ENCODE peak calls at places on chromosomes 16 and 17, in seven cellular contexts. One of them, this sample, is unnamed.

GRCh38 chr16:58661199-58661830 is 23.3 kb downstream of the SLC38A7 start:
- DNase-seq in ovary: no peak
- DNase-seq in RWPE1: peak
- DNase-seq in omental fat pad: no peak
- DNase-seq in heart right ventricle: peak
- DNase-seq in endothelial cell: peak
- DNase-seq in astrocyte of the spinal cord: peak
- DNase-seq in this sample: peak

GRCh38 chr16:29808219-29808900 is 2.0 kb downstream of the MAZ start:
- DNase-seq in ovary: peak
- DNase-seq in RWPE1: no peak
- DNase-seq in omental fat pad: no peak
- DNase-seq in heart right ventricle: peak
- DNase-seq in endothelial cell: no peak
- DNase-seq in astrocyte of the spinal cord: no peak
- DNase-seq in this sample: no peak

GRCh38 chr16:54422569-54422978 is 136.0 kb upstream of the IRX3 start:
- DNase-seq in ovary: no peak
- DNase-seq in RWPE1: no peak
- DNase-seq in omental fat pad: no peak
- DNase-seq in heart right ventricle: no peak
- DNase-seq in endothelial cell: no peak
- DNase-seq in astrocyte of the spinal cord: no peak
- DNase-seq in this sample: no peak

GRCh38 chr17:48995871-48996695 is 1.1 kb upstream of the IGF2BP1 start:
- DNase-seq in ovary: no peak
- DNase-seq in RWPE1: no peak
- DNase-seq in omental fat pad: no peak
- DNase-seq in heart right ventricle: no peak
- DNase-seq in endothelial cell: peak
- DNase-seq in astrocyte of the spinal cord: peak
- DNase-seq in this sample: no peak

GRCh38 chr16:81515281-81515680 is 70.7 kb downstream of the CMIP start:
- DNase-seq in ovary: no peak
- DNase-seq in RWPE1: no peak
- DNase-seq in omental fat pad: no peak
- DNase-seq in heart right ventricle: no peak
- DNase-seq in endothelial cell: no peak
- DNase-seq in astrocyte of the spinal cord: no peak
- DNase-seq in this sample: no peak

GRCh38 chr17:37147301-37147812 is 198.6 kb downstream of the AATF start:
- DNase-seq in ovary: no peak
- DNase-seq in RWPE1: no peak
- DNase-seq in omental fat pad: no peak
- DNase-seq in heart right ventricle: no peak
- DNase-seq in endothelial cell: no peak
- DNase-seq in astrocyte of the spinal cord: peak
- DNase-seq in this sample: no peak

GRCh38 chr17:8375738-8376259 is 705 bp downstream of the KRABD2 start:
- DNase-seq in ovary: no peak
- DNase-seq in RWPE1: no peak
- DNase-seq in omental fat pad: no peak
- DNase-seq in heart right ventricle: no peak
- DNase-seq in endothelial cell: no peak
- DNase-seq in astrocyte of the spinal cord: no peak
- DNase-seq in this sample: no peak

GRCh38 chr17:79387783-79388182 is 223.1 kb downstream of the RBFOX3 start:
- DNase-seq in ovary: no peak
- DNase-seq in RWPE1: no peak
- DNase-seq in omental fat pad: no peak
- DNase-seq in heart right ventricle: no peak
- DNase-seq in endothelial cell: no peak
- DNase-seq in astrocyte of the spinal cord: no peak
- DNase-seq in this sample: no peak

GRCh38 chr16:57817680-57818079 is 15.4 kb upstream of the KIFC3 start:
- DNase-seq in ovary: no peak
- DNase-seq in RWPE1: no peak
- DNase-seq in omental fat pad: no peak
- DNase-seq in heart right ventricle: no peak
- DNase-seq in endothelial cell: no peak
- DNase-seq in astrocyte of the spinal cord: no peak
- DNase-seq in this sample: no peak

GRCh38 chr16:57987441-57988177 is 12.9 kb downstream of the ZNF319 start:
- DNase-seq in ovary: no peak
- DNase-seq in RWPE1: no peak
- DNase-seq in omental fat pad: no peak
- DNase-seq in heart right ventricle: no peak
- DNase-seq in endothelial cell: no peak
- DNase-seq in astrocyte of the spinal cord: no peak
- DNase-seq in this sample: no peak

GRCh38 chr16:867421-868385 is 67.2 kb upstream of the GNG13 start:
- DNase-seq in ovary: peak
- DNase-seq in RWPE1: no peak
- DNase-seq in omental fat pad: no peak
- DNase-seq in heart right ventricle: no peak
- DNase-seq in endothelial cell: no peak
- DNase-seq in astrocyte of the spinal cord: no peak
- DNase-seq in this sample: no peak

GRCh38 chr16:154223-155030 is 2.0 kb downstream of the HBZ start:
- DNase-seq in ovary: peak
- DNase-seq in RWPE1: no peak
- DNase-seq in omental fat pad: no peak
- DNase-seq in heart right ventricle: no peak
- DNase-seq in endothelial cell: no peak
- DNase-seq in astrocyte of the spinal cord: peak
- DNase-seq in this sample: no peak

GRCh38 chr16:90044111-90044551 is 24.9 kb upstream of the DBNDD1 start:
- DNase-seq in ovary: no peak
- DNase-seq in RWPE1: peak
- DNase-seq in omental fat pad: no peak
- DNase-seq in heart right ventricle: no peak
- DNase-seq in endothelial cell: no peak
- DNase-seq in astrocyte of the spinal cord: peak
- DNase-seq in this sample: no peak

GRCh38 chr17:17824119-17824779 is 12.5 kb downstream of the SREBF1 start:
- DNase-seq in ovary: peak
- DNase-seq in RWPE1: no peak
- DNase-seq in omental fat pad: no peak
- DNase-seq in heart right ventricle: no peak
- DNase-seq in endothelial cell: no peak
- DNase-seq in astrocyte of the spinal cord: no peak
- DNase-seq in this sample: no peak

GRCh38 chr17:79079421-79080200 is 5.0 kb downstream of the ENGASE start:
- DNase-seq in ovary: no peak
- DNase-seq in RWPE1: no peak
- DNase-seq in omental fat pad: no peak
- DNase-seq in heart right ventricle: no peak
- DNase-seq in endothelial cell: no peak
- DNase-seq in astrocyte of the spinal cord: no peak
- DNase-seq in this sample: no peak

GRCh38 chr17:72413077-72414031 is 292.5 kb downstream of the SOX9 start:
- DNase-seq in ovary: no peak
- DNase-seq in RWPE1: no peak
- DNase-seq in omental fat pad: no peak
- DNase-seq in heart right ventricle: no peak
- DNase-seq in endothelial cell: no peak
- DNase-seq in astrocyte of the spinal cord: no peak
- DNase-seq in this sample: no peak

GRCh38 chr17:79414520-79415065 is 196.3 kb downstream of the RBFOX3 start:
- DNase-seq in ovary: no peak
- DNase-seq in RWPE1: no peak
- DNase-seq in omental fat pad: no peak
- DNase-seq in heart right ventricle: no peak
- DNase-seq in endothelial cell: no peak
- DNase-seq in astrocyte of the spinal cord: no peak
- DNase-seq in this sample: no peak

DNA sequence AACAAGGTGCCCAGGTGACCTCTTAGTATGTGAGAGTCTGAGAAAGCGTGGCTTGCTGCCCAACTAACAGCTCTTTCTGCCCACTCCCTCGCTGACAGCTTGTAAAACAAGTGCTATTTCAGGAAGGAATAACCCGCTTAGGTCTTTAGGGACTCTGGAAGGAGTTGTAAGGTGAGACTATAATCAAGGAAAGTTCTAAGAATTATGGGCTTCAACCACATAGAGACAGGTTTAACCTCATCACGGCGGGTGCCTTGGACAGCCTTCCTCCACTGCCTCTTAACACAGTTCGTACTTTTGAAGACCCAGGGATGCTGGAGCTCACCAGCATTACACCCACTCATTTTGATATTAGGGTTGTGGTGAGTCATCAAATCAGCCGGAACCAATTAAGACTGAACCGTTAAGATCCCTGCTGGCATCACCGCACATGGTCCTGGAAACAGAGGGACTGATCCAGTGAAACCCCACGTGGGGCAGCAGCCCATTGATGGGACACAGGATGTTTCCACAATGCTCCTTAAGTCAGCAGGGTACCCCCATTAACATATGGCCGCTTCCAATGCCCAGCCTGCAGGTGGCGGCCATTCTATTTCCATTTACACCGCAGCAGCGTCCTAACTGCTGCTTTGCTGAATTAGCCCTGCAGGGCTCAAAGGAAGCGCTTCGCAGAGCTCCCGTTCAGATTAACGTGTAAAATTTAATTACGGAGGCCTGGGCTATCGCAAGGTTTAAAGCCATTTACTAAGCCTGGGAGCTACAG is 176.6 kb upstream of the SDK2 start:
- DNase-seq in ovary: no peak
- DNase-seq in RWPE1: no peak
- DNase-seq in omental fat pad: no peak
- DNase-seq in heart right ventricle: no peak
- DNase-seq in endothelial cell: no peak
- DNase-seq in astrocyte of the spinal cord: peak
- DNase-seq in this sample: no peak
- TF ChIP-seq CTCF in ovary: no peak
- TF ChIP-seq CTCF in RWPE1: no peak
- TF ChIP-seq CTCF in omental fat pad: no peak
- TF ChIP-seq CTCF in heart right ventricle: peak
- TF ChIP-seq CTCF in endothelial cell: no peak
- TF ChIP-seq CTCF in astrocyte of the spinal cord: no peak
- TF ChIP-seq CTCF in this sample: no peak

DNA sequence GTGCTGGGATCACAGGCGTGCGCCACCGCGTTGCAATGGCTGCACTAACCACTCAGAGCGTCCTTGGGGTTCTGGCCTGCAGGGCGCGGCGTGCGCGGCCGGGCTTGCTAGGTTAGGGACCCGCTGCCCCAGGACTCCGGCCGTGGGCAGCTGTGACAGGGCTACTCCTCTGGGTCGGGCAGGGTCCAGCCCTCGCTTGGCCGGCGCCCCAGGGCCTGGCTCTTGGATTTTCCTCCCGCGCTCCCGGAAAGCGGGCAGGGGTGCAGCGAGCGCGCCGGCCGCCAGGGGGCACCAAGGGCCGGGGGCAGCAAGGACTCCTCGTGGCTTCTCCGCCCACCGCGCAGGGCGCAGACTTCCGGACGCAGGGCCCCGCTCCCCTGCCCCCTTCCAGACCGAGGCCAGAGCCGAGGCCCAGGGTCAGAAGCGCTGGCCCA is 489 bp downstream of the TLE7 start:
- DNase-seq in ovary: no peak
- DNase-seq in RWPE1: no peak
- DNase-seq in omental fat pad: no peak
- DNase-seq in heart right ventricle: no peak
- DNase-seq in endothelial cell: no peak
- DNase-seq in astrocyte of the spinal cord: no peak
- DNase-seq in this sample: no peak
- TF ChIP-seq CTCF in ovary: no peak
- TF ChIP-seq CTCF in RWPE1: no peak
- TF ChIP-seq CTCF in omental fat pad: no peak
- TF ChIP-seq CTCF in heart right ventricle: peak
- TF ChIP-seq CTCF in endothelial cell: peak
- TF ChIP-seq CTCF in astrocyte of the spinal cord: peak
- TF ChIP-seq CTCF in this sample: peak

GRCh38 chr17:69485901-69486643 is 71.6 kb downstream of the MAP2K6 start:
- DNase-seq in ovary: no peak
- DNase-seq in RWPE1: no peak
- DNase-seq in omental fat pad: no peak
- DNase-seq in heart right ventricle: no peak
- DNase-seq in endothelial cell: no peak
- DNase-seq in astrocyte of the spinal cord: peak
- DNase-seq in this sample: no peak
- TF ChIP-seq CTCF in ovary: no peak
- TF ChIP-seq CTCF in RWPE1: no peak
- TF ChIP-seq CTCF in omental fat pad: no peak
- TF ChIP-seq CTCF in heart right ventricle: no peak
- TF ChIP-seq CTCF in endothelial cell: no peak
- TF ChIP-seq CTCF in astrocyte of the spinal cord: no peak
- TF ChIP-seq CTCF in this sample: no peak

DNA sequence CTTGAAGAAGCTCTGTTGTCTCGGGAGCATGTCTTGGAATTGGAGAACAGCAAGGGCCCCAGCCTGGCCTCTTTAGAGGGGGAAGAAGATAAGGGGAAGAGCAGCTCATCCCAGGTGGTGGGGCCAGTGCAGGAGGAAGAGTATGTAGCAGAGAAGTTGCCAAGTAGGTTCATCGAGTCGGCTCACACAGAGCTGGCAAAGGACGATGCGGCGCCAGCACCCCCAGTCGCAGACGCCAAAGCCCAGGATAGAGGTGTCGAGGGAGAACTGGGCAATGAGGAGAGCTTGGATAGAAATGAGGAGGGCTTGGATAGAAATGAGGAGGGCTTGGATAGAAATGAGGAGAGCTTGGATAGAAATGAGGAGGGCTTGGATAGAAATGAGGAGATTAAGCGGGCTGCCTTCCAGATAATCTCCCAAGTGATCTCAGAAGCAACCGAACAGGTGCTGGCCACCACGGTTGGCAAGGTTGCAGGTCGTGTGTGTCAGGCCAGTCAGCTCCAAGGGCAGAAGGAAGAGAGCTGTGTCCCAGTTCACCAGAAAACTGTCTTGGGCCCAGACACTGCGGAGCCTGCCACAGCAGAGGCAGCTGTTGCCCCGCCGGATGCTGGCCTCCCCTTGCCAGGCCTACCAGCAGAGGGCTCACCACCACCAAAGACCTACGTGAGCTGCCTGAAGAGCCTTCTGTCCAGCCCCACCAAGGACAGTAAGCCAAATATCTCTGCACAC is 21.2 kb downstream of the AKAP1 start:
- DNase-seq in ovary: no peak
- DNase-seq in RWPE1: no peak
- DNase-seq in omental fat pad: no peak
- DNase-seq in heart right ventricle: no peak
- DNase-seq in endothelial cell: peak
- DNase-seq in astrocyte of the spinal cord: no peak
- DNase-seq in this sample: no peak
- TF ChIP-seq CTCF in ovary: no peak
- TF ChIP-seq CTCF in RWPE1: no peak
- TF ChIP-seq CTCF in omental fat pad: no peak
- TF ChIP-seq CTCF in heart right ventricle: peak
- TF ChIP-seq CTCF in endothelial cell: no peak
- TF ChIP-seq CTCF in astrocyte of the spinal cord: peak
- TF ChIP-seq CTCF in this sample: peak

GRCh38 chr17:69084911-69085310 is 24.2 kb upstream of the ABCA9 start:
- DNase-seq in ovary: no peak
- DNase-seq in RWPE1: peak
- DNase-seq in omental fat pad: no peak
- DNase-seq in heart right ventricle: no peak
- DNase-seq in endothelial cell: peak
- DNase-seq in astrocyte of the spinal cord: no peak
- DNase-seq in this sample: no peak
- TF ChIP-seq CTCF in ovary: no peak
- TF ChIP-seq CTCF in RWPE1: peak
- TF ChIP-seq CTCF in omental fat pad: no peak
- TF ChIP-seq CTCF in heart right ventricle: no peak
- TF ChIP-seq CTCF in endothelial cell: peak
- TF ChIP-seq CTCF in astrocyte of the spinal cord: peak
- TF ChIP-seq CTCF in this sample: peak

This sample was measured in HFFc6.